ENCODE peak calls at places on chromosome 19, in six cellular contexts. Y is SK-N-SH, O is HepG2, B is GM12878, I is H1, C is K562. K is an unnamed sample.

GRCh38 chr19:5932146-5932545 is 18.1 kb downstream of the CAPS start:
- DNase-seq in Y (no peak), O (no peak), B (no peak), I (no peak), C (no peak), K (no peak)

GRCh38 chr19:9306443-9306842 is 3.2 kb downstream of the ZNF699 start:
- DNase-seq in Y (no peak), O (no peak), B (no peak), I (no peak), C (no peak), K (no peak)

GRCh38 chr19:37977992-37978391 is 71.0 kb downstream of the SIPA1L3 start:
- DNase-seq in Y (no peak), O (no peak), B (no peak), I (no peak), C (no peak), K (no peak)

GRCh38 chr19:16342002-16342715 is 17.5 kb downstream of the KLF2 start:
- DNase-seq in Y (no peak), O (no peak), B (peak; percentile 76), I (no peak), C (no peak), K (no peak)

GRCh38 chr19:41351339-41352245 is 2.1 kb downstream of the TGFB1 start:
- DNase-seq in Y (peak; percentile 62), O (no peak), B (no peak), I (no peak), C (peak; percentile 83), K (peak; percentile 87)

GRCh38 chr19:1837625-1838105 is 10.6 kb downstream of the REXO1 start:
- DNase-seq in Y (peak; percentile 95), O (peak; percentile 40), B (no peak), I (no peak), C (peak; percentile 73), K (no peak)

GRCh38 chr19:49422407-49423277 is 599 bp downstream of the PTH2 start:
- DNase-seq in Y (peak; percentile 85), O (no peak), B (no peak), I (no peak), C (peak; percentile 91), K (peak; percentile 51)

GRCh38 chr19:15544970-15545369 is 36.6 kb downstream of the CYP4F22 start:
- DNase-seq in Y (no peak), O (no peak), B (no peak), I (no peak), C (peak; percentile 51), K (no peak)

GRCh38 chr19:16750081-16750480 is 30.4 kb downstream of the NWD1 start:
- DNase-seq in Y (no peak), O (no peak), B (no peak), I (no peak), C (no peak), K (peak; percentile 14)

GRCh38 chr19:56678205-56678604 is 6.6 kb upstream of the ZNF835 start:
- DNase-seq in Y (no peak), O (no peak), B (no peak), I (no peak), C (no peak), K (no peak)

GRCh38 chr19:55546822-55547614 is 1.7 kb upstream of the SBK3 start:
- DNase-seq in Y (no peak), O (peak; percentile 35), B (no peak), I (no peak), C (peak; percentile 63), K (no peak)

GRCh38 chr19:56084835-56085536 is 36.1 kb downstream of the ZNF787 start:
- DNase-seq in Y (peak; percentile 21), O (no peak), B (no peak), I (no peak), C (no peak), K (no peak)

DNA sequence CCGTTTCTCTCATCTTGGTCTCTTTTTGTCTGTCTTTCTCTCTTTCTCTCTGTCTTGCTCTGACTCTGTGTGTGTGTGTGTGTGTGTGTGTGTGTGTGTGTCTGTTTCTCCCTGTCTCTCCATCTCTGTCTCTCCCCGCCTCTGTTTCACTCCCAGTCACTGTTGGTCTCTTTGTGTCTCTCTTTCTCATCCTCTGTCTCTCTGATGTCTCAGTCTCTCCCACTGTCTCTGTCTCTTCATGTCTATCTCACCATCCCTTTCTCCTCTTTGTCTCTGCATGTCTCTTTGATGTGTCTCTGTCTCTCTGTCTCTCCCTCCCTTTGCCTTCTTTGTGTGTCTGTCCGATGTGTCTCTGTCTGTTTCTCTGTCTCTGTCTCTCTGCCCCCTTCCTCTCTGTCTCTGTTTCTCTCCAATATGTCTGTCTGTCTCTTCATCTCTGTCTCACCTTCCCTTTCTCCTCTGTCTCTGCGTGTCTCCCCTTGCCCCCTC is 2.5 kb downstream of the NFIC start:
- DNase-seq in Y (no peak), O (no peak), B (no peak), I (no peak), C (no peak), K (no peak)
- H3K27ac ChIP-seq in Y (no peak overlapping the region), O (no peak overlapping the region), B (peak overlapping the region; percentile 92), I (no peak overlapping the region), C (peak overlapping the region; percentile 97), K (peak overlapping the region; percentile 99)

GRCh38 chr19:33802801-33803200 is 6.1 kb downstream of the KCTD15 start:
- DNase-seq in Y (no peak), O (no peak), B (no peak), I (no peak), C (no peak), K (no peak)

GRCh38 chr19:33805840-33806433 is 9.3 kb downstream of the KCTD15 start:
- DNase-seq in Y (no peak), O (no peak), B (no peak), I (no peak), C (no peak), K (no peak)

GRCh38 chr19:33803383-33803782 is 6.7 kb downstream of the KCTD15 start:
- DNase-seq in Y (no peak), O (no peak), B (no peak), I (no peak), C (no peak), K (no peak)

GRCh38 chr19:33805313-33805712 is 8.6 kb downstream of the KCTD15 start:
- DNase-seq in Y (no peak), O (no peak), B (no peak), I (no peak), C (no peak), K (no peak)

GRCh38 chr19:33804021-33804799 is 7.5 kb downstream of the KCTD15 start:
- DNase-seq in Y (no peak), O (peak; percentile 94), B (no peak), I (no peak), C (no peak), K (no peak)
- TF ChIP-seq GABPA in Y (no peak), O (no peak), B (no peak), I (no peak), C (no peak), K (no peak)

DNA sequence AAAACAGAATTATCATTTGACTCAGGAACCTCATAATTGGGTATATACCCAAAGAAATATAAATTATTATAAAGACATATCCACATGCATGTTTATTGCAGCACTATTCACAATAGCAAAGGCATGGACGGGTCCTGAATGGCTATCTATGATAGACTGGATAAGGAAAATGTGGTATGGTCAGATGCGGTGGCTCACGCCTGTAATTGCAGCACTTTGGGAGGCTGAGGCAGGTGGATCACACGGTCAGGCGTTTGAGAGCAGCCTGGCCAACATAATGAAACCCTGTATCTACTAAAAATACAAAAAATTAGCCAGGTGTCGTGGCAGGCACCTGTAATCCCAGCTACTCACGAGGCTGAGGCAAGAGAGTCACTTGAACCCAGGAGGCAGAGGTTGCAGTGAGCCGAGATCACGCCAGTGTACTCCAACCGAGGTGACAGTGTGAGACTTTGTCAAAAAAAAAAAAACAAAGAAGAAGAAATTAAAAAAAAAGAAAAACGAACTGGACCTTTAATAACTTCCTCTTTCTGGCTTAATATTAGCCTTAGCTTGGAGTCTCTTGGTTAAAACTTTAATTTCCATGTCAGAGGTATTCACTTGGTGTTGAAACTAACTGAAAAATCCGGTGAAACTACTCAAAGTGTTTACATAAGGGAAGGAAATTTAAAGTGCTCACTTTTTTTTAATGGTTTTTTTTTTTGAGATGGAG is 104.4 kb downstream of the ZNF486 start:
- DNase-seq in Y (no peak), O (no peak), B (no peak), I (no peak), C (no peak), K (no peak)
- H3K27ac ChIP-seq in Y (no peak overlapping the region), O (no peak overlapping the region), B (no peak overlapping the region), I (no peak overlapping the region), C (no peak overlapping the region), K (no peak overlapping the region)

DNA sequence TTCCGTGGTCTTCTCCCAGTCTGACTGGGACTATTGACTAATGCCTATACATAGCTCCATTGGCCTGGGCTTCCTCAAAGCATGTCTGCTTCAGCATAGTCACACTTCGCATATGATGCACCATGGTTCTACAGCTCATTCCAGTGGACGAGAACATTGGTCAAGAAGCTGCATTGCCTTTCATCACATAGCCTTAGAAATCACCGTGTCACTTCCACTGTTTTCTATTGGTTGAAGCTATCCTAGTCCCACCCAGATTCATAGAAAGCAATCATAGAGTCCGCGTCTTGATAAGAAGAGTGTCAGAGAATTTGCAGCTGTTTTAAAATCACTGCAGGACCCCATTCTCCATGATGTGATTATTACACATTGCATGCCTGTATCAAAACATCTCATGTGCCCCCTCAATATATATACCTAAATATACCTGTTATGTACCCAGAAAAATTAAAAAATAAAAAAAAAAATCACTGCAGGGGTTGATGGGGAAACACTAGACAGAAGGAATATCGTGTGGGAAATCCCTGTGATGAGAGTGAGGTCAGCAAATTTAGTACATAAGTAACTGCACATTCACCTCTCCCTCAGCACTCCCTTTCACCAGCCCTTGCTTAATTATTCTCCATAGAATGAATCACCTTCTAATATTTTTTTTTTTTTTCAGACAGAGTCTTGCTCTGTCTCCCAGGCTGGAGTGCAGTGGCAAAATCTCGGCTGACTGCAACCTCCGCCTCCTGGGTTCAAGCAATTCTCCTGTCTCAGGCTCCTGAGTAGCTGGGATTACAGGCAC is 2.1 kb upstream of the ARHGAP33 start:
- DNase-seq in Y (no peak), O (no peak), B (no peak), I (no peak), C (no peak), K (no peak)
- TF ChIP-seq GABPA in Y (no peak), O (no peak), B (no peak), I (no peak), C (no peak), K (no peak)

DNA sequence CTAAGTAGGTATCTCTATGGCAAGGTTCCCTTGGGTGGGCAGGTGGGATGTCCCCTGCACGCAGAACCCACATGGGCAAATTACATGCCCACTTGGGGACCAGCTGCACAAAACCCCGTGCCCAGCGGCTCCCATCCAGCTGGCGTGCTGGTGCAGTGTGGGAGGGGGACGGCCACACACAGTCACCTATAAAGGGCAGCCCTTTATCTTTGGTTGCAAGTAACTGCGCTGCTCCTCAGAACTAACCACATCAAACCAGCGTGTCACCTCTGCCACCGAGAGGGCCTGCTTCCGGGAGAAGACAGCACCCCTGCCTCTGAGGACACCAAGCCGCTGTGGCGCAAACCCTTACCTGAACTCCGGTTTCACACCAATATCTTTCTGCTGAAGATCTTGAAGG is 32.2 kb downstream of the ANKRD27 start:
- DNase-seq in Y (no peak), O (no peak), B (no peak), I (no peak), C (no peak), K (no peak)
- H3K27ac ChIP-seq in Y (no peak overlapping the region), O (no peak overlapping the region), B (no peak overlapping the region), I (no peak overlapping the region), C (no peak overlapping the region), K (no peak overlapping the region)

GRCh38 chr19:36773223-36773579 is 594 bp upstream of the ZNF850 start:
- DNase-seq in Y (no peak), O (no peak), B (no peak), I (no peak), C (no peak), K (no peak)

GRCh38 chr19:36775768-36776167 is 3.2 kb upstream of the ZNF850 start:
- DNase-seq in Y (no peak), O (no peak), B (no peak), I (peak; percentile 75), C (no peak), K (no peak)

GRCh38 chr19:36772341-36773222 is at the start of gene ZNF850:
- DNase-seq in Y (peak; percentile 91), O (peak; percentile 87), B (peak; percentile 63), I (peak; percentile 68), C (peak; percentile 78), K (peak; percentile 97)

GRCh38 chr19:36771275-36772231 is 1.1 kb downstream of the ZNF850 start:
- DNase-seq in Y (peak; percentile 75), O (peak; percentile 85), B (peak; percentile 26), I (peak; percentile 85), C (peak; percentile 50), K (peak; percentile 85)
- TF ChIP-seq GABPA in Y (no peak), O (no peak), B (no peak), I (no peak), C (peak; percentile 49), K (no peak)

K was measured in HL-60.